ENCODE peak calls at places on chromosomes 6 and 20, in eight cellular contexts. B, F, E, R, Q, Y, Z and S are unnamed samples.

GRCh38 chr6:83514877-83515466 is 2.6 kb downstream of the PRSS35 start:
- DNase-seq in Z (peak), E (no peak), B (peak), Y (peak), Q (peak), F (no peak), R (peak), S (no peak)

GRCh38 chr20:45917790-45918141 is 5.8 kb upstream of the PLTP start:
- DNase-seq in Y (peak), Q (no peak), B (no peak), F (no peak), E (no peak), Z (no peak), R (no peak), S (no peak)

GRCh38 chr20:51447097-51447764 is 95.3 kb downstream of the NFATC2 start:
- DNase-seq in Y (peak), E (no peak), B (no peak), Q (no peak), R (no peak), F (no peak), Z (peak), S (peak)

GRCh38 chr20:62776692-62777527 is 19.4 kb upstream of the MRGBP start:
- DNase-seq in Q (peak), Z (peak), R (no peak), B (no peak), F (peak), E (peak), Y (no peak), S (no peak)

GRCh38 chr6:166671434-166672061 is 44.5 kb upstream of the RPS6KA2 start:
- DNase-seq in Q (no peak), R (no peak), F (no peak), B (no peak), Y (peak), Z (no peak), E (no peak), S (no peak)

GRCh38 chr6:163404825-163405265 is 9.7 kb upstream of the QKI start:
- DNase-seq in E (no peak), B (no peak), Y (no peak), R (no peak), Z (no peak), F (no peak), Q (no peak), S (peak)

GRCh38 chr6:105432797-105433196 is 29.9 kb upstream of the PREP start:
- DNase-seq in F (no peak), R (no peak), Z (peak), B (no peak), Y (peak), Q (no peak), E (no peak), S (no peak)

GRCh38 chr20:9617940-9618339 is 103.5 kb downstream of the LAMP5 start:
- DNase-seq in E (no peak), Q (no peak), R (peak), B (no peak), F (no peak), Y (peak), Z (peak), S (no peak)

GRCh38 chr6:98845201-98846020 is 11.0 kb downstream of the POU3F2 start:
- DNase-seq in R (peak), B (peak), Z (peak), Q (peak), E (peak), Y (peak), F (peak), S (peak)

GRCh38 chr6:159969204-159969912 is 476 bp downstream of the IGF2R start:
- DNase-seq in Q (no peak), E (peak), F (no peak), Y (no peak), B (peak), Z (no peak), R (no peak), S (no peak)

GRCh38 chr20:50193851-50194830 is 3.5 kb downstream of the CEBPB start:
- DNase-seq in E (no peak), R (no peak), B (no peak), F (no peak), Y (peak), Q (no peak), Z (no peak), S (no peak)

GRCh38 chr20:8151371-8151770 is 19.3 kb downstream of the PLCB1 start:
- DNase-seq in Y (peak), F (no peak), B (no peak), E (no peak), Z (no peak), Q (no peak), R (peak), S (no peak)

GRCh38 chr6:1065986-1066385 is 245.9 kb upstream of the FOXQ1 start:
- DNase-seq in E (no peak), R (no peak), Q (no peak), Y (no peak), F (no peak), Z (no peak), B (no peak), S (no peak)